ENCODE peak calls at places on chromosomes 12 and 14, in eight cellular contexts. One of them, this sample, is unnamed.

GRCh38 chr12:109113661-109114321 is 2.6 kb upstream of the ACACB start:
- DNase-seq in COR-L47: no peak
- DNase-seq in stimulated activated CD4-positive, alpha-beta T cell treated with anti-CD3 and anti-CD28 coated beads, TNF-alpha, amount 100 ng/mL, for 24 hours: no peak
- DNase-seq in T-cell: no peak
- DNase-seq in astrocyte of the hippocampus: no peak
- DNase-seq in fibroblast of mammary gland: no peak
- DNase-seq in NCI-H446: no peak
- DNase-seq in ureter: no peak
- DNase-seq in this sample: no peak

GRCh38 chr14:31382221-31382620 is 38.1 kb downstream of the HEATR5A start:
- DNase-seq in COR-L47: no peak
- DNase-seq in stimulated activated CD4-positive, alpha-beta T cell treated with anti-CD3 and anti-CD28 coated beads, TNF-alpha, amount 100 ng/mL, for 24 hours: no peak
- DNase-seq in T-cell: no peak
- DNase-seq in astrocyte of the hippocampus: no peak
- DNase-seq in fibroblast of mammary gland: no peak
- DNase-seq in NCI-H446: no peak
- DNase-seq in ureter: no peak
- DNase-seq in this sample: no peak

GRCh38 chr12:15757553-15758255 is 31.5 kb downstream of the EPS8 start:
- DNase-seq in COR-L47: no peak
- DNase-seq in stimulated activated CD4-positive, alpha-beta T cell treated with anti-CD3 and anti-CD28 coated beads, TNF-alpha, amount 100 ng/mL, for 24 hours: no peak
- DNase-seq in T-cell: no peak
- DNase-seq in astrocyte of the hippocampus: peak
- DNase-seq in fibroblast of mammary gland: peak
- DNase-seq in NCI-H446: no peak
- DNase-seq in ureter: no peak
- DNase-seq in this sample: no peak

GRCh38 chr12:6825398-6826124 is 2.6 kb upstream of the P3H3 start:
- DNase-seq in COR-L47: peak
- DNase-seq in stimulated activated CD4-positive, alpha-beta T cell treated with anti-CD3 and anti-CD28 coated beads, TNF-alpha, amount 100 ng/mL, for 24 hours: peak
- DNase-seq in T-cell: peak
- DNase-seq in astrocyte of the hippocampus: peak
- DNase-seq in fibroblast of mammary gland: peak
- DNase-seq in NCI-H446: peak
- DNase-seq in ureter: peak
- DNase-seq in this sample: peak

GRCh38 chr12:49028666-49029275 is 10.2 kb upstream of the PRKAG1 start:
- DNase-seq in COR-L47: no peak
- DNase-seq in stimulated activated CD4-positive, alpha-beta T cell treated with anti-CD3 and anti-CD28 coated beads, TNF-alpha, amount 100 ng/mL, for 24 hours: no peak
- DNase-seq in T-cell: no peak
- DNase-seq in astrocyte of the hippocampus: no peak
- DNase-seq in fibroblast of mammary gland: no peak
- DNase-seq in NCI-H446: no peak
- DNase-seq in ureter: no peak
- DNase-seq in this sample: no peak

GRCh38 chr14:65880507-65880906 is 468.0 kb downstream of the FUT8 start:
- DNase-seq in COR-L47: no peak
- DNase-seq in stimulated activated CD4-positive, alpha-beta T cell treated with anti-CD3 and anti-CD28 coated beads, TNF-alpha, amount 100 ng/mL, for 24 hours: no peak
- DNase-seq in T-cell: no peak
- DNase-seq in astrocyte of the hippocampus: no peak
- DNase-seq in fibroblast of mammary gland: peak
- DNase-seq in NCI-H446: no peak
- DNase-seq in ureter: no peak
- DNase-seq in this sample: no peak

GRCh38 chr12:92331383-92331782 is 185.7 kb upstream of the BTG1 start:
- DNase-seq in COR-L47: no peak
- DNase-seq in stimulated activated CD4-positive, alpha-beta T cell treated with anti-CD3 and anti-CD28 coated beads, TNF-alpha, amount 100 ng/mL, for 24 hours: no peak
- DNase-seq in T-cell: no peak
- DNase-seq in astrocyte of the hippocampus: no peak
- DNase-seq in fibroblast of mammary gland: no peak
- DNase-seq in NCI-H446: no peak
- DNase-seq in ureter: no peak
- DNase-seq in this sample: no peak

GRCh38 chr12:92302041-92302829 is 156.6 kb upstream of the BTG1 start:
- DNase-seq in COR-L47: no peak
- DNase-seq in stimulated activated CD4-positive, alpha-beta T cell treated with anti-CD3 and anti-CD28 coated beads, TNF-alpha, amount 100 ng/mL, for 24 hours: no peak
- DNase-seq in T-cell: no peak
- DNase-seq in astrocyte of the hippocampus: no peak
- DNase-seq in fibroblast of mammary gland: no peak
- DNase-seq in NCI-H446: no peak
- DNase-seq in ureter: no peak
- DNase-seq in this sample: no peak

GRCh38 chr14:57486767-57487379 is 6.8 kb downstream of the CCDC198 start:
- DNase-seq in COR-L47: peak
- DNase-seq in stimulated activated CD4-positive, alpha-beta T cell treated with anti-CD3 and anti-CD28 coated beads, TNF-alpha, amount 100 ng/mL, for 24 hours: no peak
- DNase-seq in T-cell: no peak
- DNase-seq in astrocyte of the hippocampus: peak
- DNase-seq in fibroblast of mammary gland: peak
- DNase-seq in NCI-H446: peak
- DNase-seq in ureter: no peak
- DNase-seq in this sample: peak

GRCh38 chr12:109553929-109554500 is 19.3 kb downstream of the MMAB start:
- DNase-seq in COR-L47: no peak
- DNase-seq in stimulated activated CD4-positive, alpha-beta T cell treated with anti-CD3 and anti-CD28 coated beads, TNF-alpha, amount 100 ng/mL, for 24 hours: no peak
- DNase-seq in T-cell: no peak
- DNase-seq in astrocyte of the hippocampus: no peak
- DNase-seq in fibroblast of mammary gland: no peak
- DNase-seq in NCI-H446: no peak
- DNase-seq in ureter: no peak
- DNase-seq in this sample: no peak

GRCh38 chr12:32680787-32681186 is 1.7 kb downstream of the DNM1L start:
- DNase-seq in COR-L47: no peak
- DNase-seq in stimulated activated CD4-positive, alpha-beta T cell treated with anti-CD3 and anti-CD28 coated beads, TNF-alpha, amount 100 ng/mL, for 24 hours: no peak
- DNase-seq in T-cell: no peak
- DNase-seq in astrocyte of the hippocampus: no peak
- DNase-seq in fibroblast of mammary gland: no peak
- DNase-seq in NCI-H446: no peak
- DNase-seq in ureter: no peak
- DNase-seq in this sample: no peak

GRCh38 chr14:100690672-100691071 is 36.0 kb upstream of the DLK1 start:
- DNase-seq in COR-L47: no peak
- DNase-seq in stimulated activated CD4-positive, alpha-beta T cell treated with anti-CD3 and anti-CD28 coated beads, TNF-alpha, amount 100 ng/mL, for 24 hours: no peak
- DNase-seq in T-cell: no peak
- DNase-seq in astrocyte of the hippocampus: no peak
- DNase-seq in fibroblast of mammary gland: no peak
- DNase-seq in NCI-H446: no peak
- DNase-seq in ureter: no peak
- DNase-seq in this sample: no peak

GRCh38 chr14:52272375-52272774 is 4.9 kb downstream of the PTGDR start:
- DNase-seq in COR-L47: peak
- DNase-seq in stimulated activated CD4-positive, alpha-beta T cell treated with anti-CD3 and anti-CD28 coated beads, TNF-alpha, amount 100 ng/mL, for 24 hours: no peak
- DNase-seq in T-cell: no peak
- DNase-seq in astrocyte of the hippocampus: no peak
- DNase-seq in fibroblast of mammary gland: peak
- DNase-seq in NCI-H446: no peak
- DNase-seq in ureter: no peak
- DNase-seq in this sample: no peak

GRCh38 chr12:79934309-79935020 is 432 bp downstream of the PPP1R12A start:
- DNase-seq in COR-L47: no peak
- DNase-seq in stimulated activated CD4-positive, alpha-beta T cell treated with anti-CD3 and anti-CD28 coated beads, TNF-alpha, amount 100 ng/mL, for 24 hours: no peak
- DNase-seq in T-cell: no peak
- DNase-seq in astrocyte of the hippocampus: peak
- DNase-seq in fibroblast of mammary gland: peak
- DNase-seq in NCI-H446: no peak
- DNase-seq in ureter: peak
- DNase-seq in this sample: no peak

GRCh38 chr12:126781593-126781992 is 1485.4 kb upstream of the TMEM132C start:
- DNase-seq in COR-L47: no peak
- DNase-seq in stimulated activated CD4-positive, alpha-beta T cell treated with anti-CD3 and anti-CD28 coated beads, TNF-alpha, amount 100 ng/mL, for 24 hours: no peak
- DNase-seq in T-cell: no peak
- DNase-seq in astrocyte of the hippocampus: no peak
- DNase-seq in fibroblast of mammary gland: no peak
- DNase-seq in NCI-H446: no peak
- DNase-seq in ureter: no peak
- DNase-seq in this sample: no peak

GRCh38 chr14:63542231-63542999 is 762 bp downstream of the PPP2R5E start:
- DNase-seq in COR-L47: peak
- DNase-seq in stimulated activated CD4-positive, alpha-beta T cell treated with anti-CD3 and anti-CD28 coated beads, TNF-alpha, amount 100 ng/mL, for 24 hours: peak
- DNase-seq in T-cell: no peak
- DNase-seq in astrocyte of the hippocampus: peak
- DNase-seq in fibroblast of mammary gland: no peak
- DNase-seq in NCI-H446: no peak
- DNase-seq in ureter: no peak
- DNase-seq in this sample: no peak

GRCh38 chr14:87628129-87628528 is 364.9 kb downstream of the GALC start:
- DNase-seq in COR-L47: peak
- DNase-seq in stimulated activated CD4-positive, alpha-beta T cell treated with anti-CD3 and anti-CD28 coated beads, TNF-alpha, amount 100 ng/mL, for 24 hours: no peak
- DNase-seq in T-cell: no peak
- DNase-seq in astrocyte of the hippocampus: peak
- DNase-seq in fibroblast of mammary gland: peak
- DNase-seq in NCI-H446: peak
- DNase-seq in ureter: peak
- DNase-seq in this sample: peak

GRCh38 chr12:53712059-53712643 is 15.1 kb downstream of the CALCOCO1 start:
- DNase-seq in COR-L47: no peak
- DNase-seq in stimulated activated CD4-positive, alpha-beta T cell treated with anti-CD3 and anti-CD28 coated beads, TNF-alpha, amount 100 ng/mL, for 24 hours: no peak
- DNase-seq in T-cell: no peak
- DNase-seq in astrocyte of the hippocampus: no peak
- DNase-seq in fibroblast of mammary gland: no peak
- DNase-seq in NCI-H446: peak
- DNase-seq in ureter: no peak
- DNase-seq in this sample: no peak

GRCh38 chr14:71290960-71291466 is 383.8 kb downstream of the PCNX1 start:
- DNase-seq in COR-L47: no peak
- DNase-seq in stimulated activated CD4-positive, alpha-beta T cell treated with anti-CD3 and anti-CD28 coated beads, TNF-alpha, amount 100 ng/mL, for 24 hours: peak
- DNase-seq in T-cell: no peak
- DNase-seq in astrocyte of the hippocampus: peak
- DNase-seq in fibroblast of mammary gland: peak
- DNase-seq in NCI-H446: no peak
- DNase-seq in ureter: peak
- DNase-seq in this sample: no peak

GRCh38 chr14:61573748-61574513 is 121.4 kb upstream of the HIF1A start:
- DNase-seq in COR-L47: no peak
- DNase-seq in stimulated activated CD4-positive, alpha-beta T cell treated with anti-CD3 and anti-CD28 coated beads, TNF-alpha, amount 100 ng/mL, for 24 hours: no peak
- DNase-seq in T-cell: peak
- DNase-seq in astrocyte of the hippocampus: peak
- DNase-seq in fibroblast of mammary gland: peak
- DNase-seq in NCI-H446: no peak
- DNase-seq in ureter: no peak
- DNase-seq in this sample: no peak

GRCh38 chr12:59383426-59383822 is 212.4 kb upstream of the SLC16A7 start:
- DNase-seq in COR-L47: no peak
- DNase-seq in stimulated activated CD4-positive, alpha-beta T cell treated with anti-CD3 and anti-CD28 coated beads, TNF-alpha, amount 100 ng/mL, for 24 hours: no peak
- DNase-seq in T-cell: no peak
- DNase-seq in astrocyte of the hippocampus: no peak
- DNase-seq in fibroblast of mammary gland: peak
- DNase-seq in NCI-H446: peak
- DNase-seq in ureter: no peak
- DNase-seq in this sample: peak

GRCh38 chr12:47741340-47741703 is 16.0 kb upstream of the ENDOU start:
- DNase-seq in COR-L47: peak
- DNase-seq in stimulated activated CD4-positive, alpha-beta T cell treated with anti-CD3 and anti-CD28 coated beads, TNF-alpha, amount 100 ng/mL, for 24 hours: peak
- DNase-seq in T-cell: peak
- DNase-seq in astrocyte of the hippocampus: peak
- DNase-seq in fibroblast of mammary gland: no peak
- DNase-seq in NCI-H446: peak
- DNase-seq in ureter: no peak
- DNase-seq in this sample: no peak

GRCh38 chr14:31206536-31207286 is 882 bp downstream of the HECTD1 start:
- DNase-seq in COR-L47: peak
- DNase-seq in stimulated activated CD4-positive, alpha-beta T cell treated with anti-CD3 and anti-CD28 coated beads, TNF-alpha, amount 100 ng/mL, for 24 hours: peak
- DNase-seq in T-cell: peak
- DNase-seq in astrocyte of the hippocampus: peak
- DNase-seq in fibroblast of mammary gland: no peak
- DNase-seq in NCI-H446: peak
- DNase-seq in ureter: peak
- DNase-seq in this sample: no peak

GRCh38 chr12:104602901-104603300 is 146.2 kb downstream of the CHST11 start:
- DNase-seq in COR-L47: no peak
- DNase-seq in stimulated activated CD4-positive, alpha-beta T cell treated with anti-CD3 and anti-CD28 coated beads, TNF-alpha, amount 100 ng/mL, for 24 hours: no peak
- DNase-seq in T-cell: no peak
- DNase-seq in astrocyte of the hippocampus: peak
- DNase-seq in fibroblast of mammary gland: no peak
- DNase-seq in NCI-H446: no peak
- DNase-seq in ureter: no peak
- DNase-seq in this sample: no peak

GRCh38 chr12:48160807-48161206 is 3.5 kb upstream of the ASB8 start:
- DNase-seq in COR-L47: no peak
- DNase-seq in stimulated activated CD4-positive, alpha-beta T cell treated with anti-CD3 and anti-CD28 coated beads, TNF-alpha, amount 100 ng/mL, for 24 hours: no peak
- DNase-seq in T-cell: no peak
- DNase-seq in astrocyte of the hippocampus: peak
- DNase-seq in fibroblast of mammary gland: no peak
- DNase-seq in NCI-H446: peak
- DNase-seq in ureter: no peak
- DNase-seq in this sample: no peak

GRCh38 chr12:50221228-50222008 is 54.2 kb upstream of the CERS5 start:
- DNase-seq in COR-L47: no peak
- DNase-seq in stimulated activated CD4-positive, alpha-beta T cell treated with anti-CD3 and anti-CD28 coated beads, TNF-alpha, amount 100 ng/mL, for 24 hours: no peak
- DNase-seq in T-cell: no peak
- DNase-seq in astrocyte of the hippocampus: peak
- DNase-seq in fibroblast of mammary gland: peak
- DNase-seq in NCI-H446: peak
- DNase-seq in ureter: no peak
- DNase-seq in this sample: peak

This sample was measured in DMS 273 treated with DMSO at 0.1 percent for 48 hours.